ENCODE peak calls at places on chromosomes 13 and 19, in seven cellular contexts. G is suprapubic skin, A is GM12878, H is uterus, I is SK-N-SH, B is body of pancreas, N is fibroblast of lung. J is an unnamed sample.

GRCh38 chr13:111460548-111461444 is 140.4 kb downstream of the TEX29 start:
- DNase-seq in B (peak), H (peak), G (peak), I (peak), A (no peak), N (peak), J (peak)

GRCh38 chr19:4449022-4449825 is 8.4 kb downstream of the UBXN6 start:
- DNase-seq in I (peak), N (peak), G (no peak), A (no peak), H (peak), B (peak), J (peak)

GRCh38 chr19:16376649-16377048 is 52.0 kb downstream of the KLF2 start:
- DNase-seq in H (no peak), I (peak), A (no peak), N (no peak), G (no peak), B (no peak), J (no peak)

GRCh38 chr13:101727118-101727517 is 274.6 kb downstream of the ITGBL1 start:
- DNase-seq in N (no peak), A (no peak), H (no peak), G (no peak), I (no peak), B (no peak), J (no peak)

GRCh38 chr13:71525004-71525403 is 342.0 kb downstream of the DACH1 start:
- DNase-seq in N (peak), H (no peak), G (no peak), A (no peak), I (no peak), B (no peak), J (no peak)

GRCh38 chr19:54684537-54684936 is 21.8 kb downstream of the LILRB4 start:
- DNase-seq in G (no peak), A (no peak), N (no peak), H (no peak), I (no peak), B (no peak), J (no peak)

GRCh38 chr13:50080158-50080855 is 65.1 kb downstream of the KCNRG start:
- DNase-seq in B (peak), G (no peak), A (no peak), I (peak), N (peak), H (no peak), J (no peak)

GRCh38 chr13:97743946-97744345 is 209.5 kb upstream of the IPO5 start:
- DNase-seq in H (no peak), G (no peak), N (peak), B (no peak), A (no peak), I (no peak), J (no peak)

GRCh38 chr13:109875746-109876145 is 89.4 kb upstream of the IRS2 start:
- DNase-seq in H (no peak), I (no peak), B (no peak), A (no peak), G (no peak), N (no peak), J (no peak)

GRCh38 chr19:31111741-31112140 is 237.5 kb downstream of the TSHZ3 start:
- DNase-seq in G (no peak), A (no peak), I (no peak), B (no peak), H (no peak), N (no peak), J (no peak)

GRCh38 chr19:45450042-45450380 is 17.8 kb upstream of the FOSB start:
- DNase-seq in B (no peak), A (no peak), G (no peak), N (no peak), I (no peak), H (no peak), J (no peak)

GRCh38 chr19:45448425-45448756 is 19.4 kb upstream of the FOSB start:
- DNase-seq in B (no peak), A (no peak), N (no peak), H (no peak), G (no peak), I (no peak), J (no peak)

GRCh38 chr19:45448887-45449299 is 18.9 kb upstream of the FOSB start:
- DNase-seq in B (no peak), N (no peak), I (no peak), G (no peak), H (no peak), A (no peak), J (no peak)

GRCh38 chr19:45451850-45452387 is 15.9 kb upstream of the FOSB start:
- DNase-seq in I (no peak), H (no peak), A (no peak), G (no peak), N (no peak), B (no peak), J (no peak)

GRCh38 chr19:45451181-45451849 is 16.5 kb upstream of the FOSB start:
- DNase-seq in N (peak), A (no peak), B (peak), I (no peak), H (peak), G (no peak), J (no peak)
- H3K4me3 ChIP-seq in N (peak), A (peak), B (no peak), I (peak), H (peak), G (peak), J (peak)

GRCh38 chr13:59477011-59477410 is 686.7 kb downstream of the DIAPH3 start:
- DNase-seq in A (no peak), B (no peak), N (no peak), I (no peak), G (no peak), H (no peak), J (no peak)
- TF ChIP-seq CTCF in A (peak), B (peak), N (peak), I (peak), G (no peak), H (no peak), J (no peak)

DNA sequence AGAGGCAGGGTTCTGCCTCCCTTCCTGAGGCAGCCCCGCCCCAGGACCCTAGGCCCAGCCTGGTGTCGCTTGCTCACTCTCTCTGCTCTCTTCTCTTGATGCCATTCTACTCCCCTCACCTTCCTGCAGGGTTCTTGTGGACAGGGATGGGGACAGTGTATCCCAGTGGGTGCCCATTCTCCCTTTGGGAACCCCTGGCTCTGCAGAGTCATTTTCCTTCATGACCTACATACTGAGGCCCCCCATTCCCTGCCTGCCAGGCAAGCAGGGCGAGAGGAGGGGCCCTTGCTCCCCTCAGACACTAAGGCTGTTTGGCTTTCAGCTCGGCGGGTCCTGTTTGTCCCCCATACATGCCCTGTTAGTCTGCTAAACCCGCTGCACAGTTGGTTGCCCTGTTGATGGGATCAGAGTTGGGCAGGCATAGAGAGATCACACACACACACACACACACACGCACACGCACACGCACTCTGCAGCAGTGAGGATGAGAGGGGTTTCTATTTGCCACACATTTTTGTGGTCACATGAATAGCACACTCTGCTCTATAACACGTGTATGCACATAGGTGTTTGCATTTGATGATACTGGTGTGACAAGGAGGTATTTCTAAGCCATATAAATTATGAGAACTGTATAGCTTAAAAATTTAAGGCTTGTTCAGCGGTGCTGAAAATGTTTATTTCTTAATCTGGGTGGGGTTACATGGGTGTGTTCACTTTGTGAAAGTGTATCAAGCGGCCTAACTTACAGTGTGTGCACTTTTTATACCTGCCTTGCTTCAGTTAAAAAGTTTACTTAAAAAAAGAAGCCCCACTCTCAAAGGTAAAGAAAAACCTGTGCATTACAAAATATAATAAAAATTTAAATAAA is 20.3 kb downstream of the NFIX start:
- DNase-seq in I (no peak), A (no peak), B (no peak), H (no peak), N (peak), G (no peak), J (no peak)
- H3K27ac ChIP-seq in I (no peak), A (no peak), B (no peak), H (peak), N (peak), G (peak), J (peak)

DNA sequence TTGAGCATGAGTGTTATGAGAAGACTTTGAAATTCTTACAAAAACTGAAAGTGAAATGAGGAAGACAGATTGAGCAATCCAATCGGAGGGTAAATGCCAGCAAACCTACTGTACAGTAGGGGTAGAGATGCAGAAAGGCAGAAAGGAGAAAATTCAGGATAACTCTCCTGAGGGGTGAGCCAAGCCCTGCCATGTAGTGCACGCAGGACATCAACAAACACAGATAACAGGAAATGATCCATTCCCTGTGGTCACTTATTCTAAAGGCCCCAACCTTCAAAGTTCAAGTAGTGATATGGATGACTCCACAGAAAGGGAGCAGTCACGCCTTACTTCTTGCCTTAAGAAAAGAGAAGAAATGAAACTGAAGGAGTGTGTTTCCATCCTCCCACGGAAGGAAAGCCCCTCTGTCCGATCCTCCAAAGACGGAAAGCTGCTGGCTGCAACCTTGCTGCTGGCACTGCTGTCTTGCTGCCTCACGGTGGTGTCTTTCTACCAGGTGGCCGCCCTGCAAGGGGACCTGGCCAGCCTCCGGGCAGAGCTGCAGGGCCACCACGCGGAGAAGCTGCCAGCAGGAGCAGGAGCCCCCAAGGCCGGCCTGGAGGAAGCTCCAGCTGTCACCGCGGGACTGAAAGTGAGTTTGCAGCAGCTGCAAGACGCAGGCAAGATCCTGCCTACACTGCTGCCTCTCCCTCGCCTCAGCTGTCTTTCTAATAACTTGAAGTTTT is at the start of gene TNFSF13B:
- DNase-seq in H (no peak), N (peak), A (peak), G (no peak), B (peak), I (peak), J (no peak)
- H3K4me3 ChIP-seq in H (peak), N (peak), A (peak), G (peak), B (no peak), I (no peak), J (peak)